ENCODE peak calls at places on chromosome 14, in ten cellular contexts. G, E, J, X, I, S, F, M, Q and C are unnamed samples.
A peak's percentile ranks its signal among the peaks of the same experiment; 100 is the strongest.

GRCh38 chr14:55301722-55302121 is 30.5 kb downstream of the FBXO34 start:
- DNase-seq in G (peak; percentile 42), E (no peak), J (no peak), X (peak; percentile 80), I (no peak), S (no peak), F (peak; percentile 70), M (peak; percentile 15), Q (no peak), C (peak; percentile 70)

GRCh38 chr14:105365101-105365500 is 33.2 kb upstream of the TEX22 start:
- DNase-seq in G (no peak), E (no peak), J (no peak), X (no peak), I (no peak), S (no peak), F (no peak), M (no peak), Q (no peak), C (no peak)

GRCh38 chr14:85122690-85123089 is 407.3 kb upstream of the FLRT2 start:
- DNase-seq in G (peak; percentile 14), E (no peak), J (no peak), X (peak; percentile 37), I (peak; percentile 25), S (no peak), F (peak; percentile 74), M (no peak), Q (no peak), C (peak; percentile 96)

GRCh38 chr14:65079201-65079600 is 23.1 kb downstream of the MAX start:
- DNase-seq in G (peak; percentile 49), E (no peak), J (no peak), X (no peak), I (no peak), S (no peak), F (no peak), M (no peak), Q (no peak), C (no peak)

GRCh38 chr14:72849222-72849621 is 44.7 kb downstream of the DPF3 start:
- DNase-seq in G (no peak), E (no peak), J (no peak), X (no peak), I (no peak), S (no peak), F (no peak), M (no peak), Q (no peak), C (no peak)

GRCh38 chr14:56570295-56570694 is 9.3 kb upstream of the TMEM260 start:
- DNase-seq in G (no peak), E (no peak), J (no peak), X (no peak), I (no peak), S (no peak), F (no peak), M (no peak), Q (no peak), C (no peak)

GRCh38 chr14:100815478-100816285 is 10.2 kb upstream of the MEG3 start:
- DNase-seq in G (no peak), E (no peak), J (no peak), X (no peak), I (peak; percentile 33), S (no peak), F (peak; percentile 77), M (peak; percentile 63), Q (no peak), C (peak; percentile 74)

GRCh38 chr14:90382491-90383125 is 14.2 kb upstream of the CALM1 start:
- DNase-seq in G (peak; percentile 73), E (peak; percentile 63), J (peak; percentile 86), X (peak; percentile 68), I (peak; percentile 49), S (peak; percentile 74), F (peak; percentile 78), M (peak; percentile 88), Q (peak; percentile 74), C (peak; percentile 88)

GRCh38 chr14:78075033-78075432 is 95.1 kb upstream of the NRXN3 start:
- DNase-seq in G (no peak), E (no peak), J (peak; percentile 44), X (no peak), I (no peak), S (no peak), F (no peak), M (no peak), Q (no peak), C (no peak)

GRCh38 chr14:87131879-87132278 is 861.1 kb downstream of the GALC start:
- DNase-seq in G (no peak), E (no peak), J (no peak), X (peak; percentile 91), I (no peak), S (no peak), F (peak; percentile 89), M (peak; percentile 26), Q (no peak), C (no peak)

GRCh38 chr14:104115691-104116543 is 22.5 kb upstream of the KIF26A start:
- DNase-seq in G (peak; percentile 36), E (peak; percentile 10), J (peak; percentile 58), X (peak; percentile 51), I (no peak), S (no peak), F (no peak), M (peak; percentile 54), Q (peak; percentile 9), C (no peak)

GRCh38 chr14:104116544-104117340 is 21.6 kb upstream of the KIF26A start:
- DNase-seq in G (peak; percentile 54), E (peak; percentile 11), J (peak; percentile 62), X (peak; percentile 54), I (no peak), S (no peak), F (no peak), M (peak; percentile 86), Q (peak; percentile 5), C (no peak)

GRCh38 chr14:104119119-104119699 is 19.2 kb upstream of the KIF26A start:
- DNase-seq in G (no peak), E (peak; percentile 5), J (peak; percentile 61), X (peak; percentile 18), I (no peak), S (no peak), F (no peak), M (no peak), Q (no peak), C (no peak)

GRCh38 chr14:104118006-104118844 is 20.2 kb upstream of the KIF26A start:
- DNase-seq in G (no peak), E (peak; percentile 3), J (peak; percentile 39), X (no peak), I (no peak), S (no peak), F (no peak), M (no peak), Q (peak; percentile 18), C (no peak)

DNA sequence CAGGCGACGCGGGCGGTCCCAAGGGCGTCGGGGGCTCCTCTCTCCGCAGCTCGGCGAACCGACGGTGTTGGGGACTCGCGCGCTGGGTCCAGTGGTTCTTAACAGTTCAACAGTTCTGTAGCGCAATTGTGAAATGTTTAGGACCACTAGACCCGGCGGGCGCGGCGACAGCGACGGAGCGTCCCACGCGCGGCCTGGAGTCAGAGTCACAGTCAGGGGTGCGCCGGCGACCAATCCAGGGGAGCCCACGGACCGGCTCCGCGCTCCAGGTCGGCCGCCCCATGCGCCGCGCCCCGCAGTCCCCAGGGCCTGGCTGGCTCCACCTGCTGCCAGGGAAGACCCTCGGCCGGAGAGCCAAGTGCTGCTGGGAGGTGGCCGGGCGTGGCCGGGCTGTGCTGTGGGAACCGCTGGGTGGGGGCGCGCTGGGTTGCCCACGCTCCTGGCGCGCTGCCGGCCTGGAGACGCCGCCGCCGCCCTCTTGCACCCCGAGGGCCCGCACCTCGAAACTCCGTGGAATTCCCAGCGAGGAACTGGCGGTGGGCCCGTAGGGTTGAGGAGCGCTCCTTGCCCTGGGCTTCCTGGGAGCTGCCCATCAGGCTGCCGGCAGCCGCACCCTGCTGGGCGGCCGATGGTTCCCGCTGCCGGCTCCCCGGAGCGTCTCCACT is 20.9 kb upstream of the KIF26A start:
- DNase-seq in G (no peak), E (no peak), J (peak; percentile 67), X (no peak), I (no peak), S (no peak), F (no peak), M (no peak), Q (peak; percentile 9), C (no peak)
- H3K4me3 ChIP-seq in G (peak overlapping the region; percentile 50), E (peak overlapping the region; percentile 62), J (no peak overlapping the region), X (peak overlapping the region; percentile 85), I (no peak overlapping the region), S (peak overlapping the region; percentile 50), F (no peak overlapping the region), M (peak overlapping the region; percentile 13), Q (peak overlapping the region; percentile 55), C (no peak overlapping the region)

DNA sequence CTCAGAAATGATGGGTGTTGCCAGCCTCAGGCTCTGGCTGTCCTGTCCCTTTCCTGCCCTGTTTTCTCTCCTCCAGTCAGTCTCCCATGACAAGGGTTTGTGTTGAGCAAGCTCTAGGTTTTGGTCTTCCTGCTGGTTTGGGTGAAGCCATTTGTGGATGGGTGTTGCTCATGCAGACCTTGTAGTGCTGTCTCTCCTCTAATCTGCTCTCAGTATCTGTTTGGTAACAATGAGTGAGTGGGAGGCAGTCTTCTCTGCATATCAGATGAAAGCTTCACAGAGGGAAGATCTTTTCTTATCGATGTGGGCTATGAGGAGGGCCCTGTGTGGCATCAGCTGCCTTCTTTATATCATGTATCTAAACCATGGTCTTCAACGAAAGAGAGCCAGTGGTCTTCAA is 3.6 kb downstream of the CMA1 start:
- DNase-seq in G (no peak), E (no peak), J (no peak), X (no peak), I (no peak), S (no peak), F (no peak), M (no peak), Q (no peak), C (no peak)
- TF ChIP-seq CTCF in G (no peak), E (no peak), J (no peak), X (no peak), I (no peak), S (no peak), F (no peak), M (no peak), Q (no peak), C (no peak)

GRCh38 chr14:53149656-53150319 is 3.3 kb downstream of the DDHD1 start:
- DNase-seq in G (no peak), E (no peak), J (no peak), X (no peak), I (no peak), S (no peak), F (no peak), M (no peak), Q (no peak), C (no peak)
- H3K4me3 ChIP-seq in G (no peak overlapping the region), E (no peak overlapping the region), J (peak overlapping the region; percentile 90), X (no peak overlapping the region), I (no peak overlapping the region), S (no peak overlapping the region), F (no peak overlapping the region), M (no peak overlapping the region), Q (no peak overlapping the region), C (no peak overlapping the region)

DNA sequence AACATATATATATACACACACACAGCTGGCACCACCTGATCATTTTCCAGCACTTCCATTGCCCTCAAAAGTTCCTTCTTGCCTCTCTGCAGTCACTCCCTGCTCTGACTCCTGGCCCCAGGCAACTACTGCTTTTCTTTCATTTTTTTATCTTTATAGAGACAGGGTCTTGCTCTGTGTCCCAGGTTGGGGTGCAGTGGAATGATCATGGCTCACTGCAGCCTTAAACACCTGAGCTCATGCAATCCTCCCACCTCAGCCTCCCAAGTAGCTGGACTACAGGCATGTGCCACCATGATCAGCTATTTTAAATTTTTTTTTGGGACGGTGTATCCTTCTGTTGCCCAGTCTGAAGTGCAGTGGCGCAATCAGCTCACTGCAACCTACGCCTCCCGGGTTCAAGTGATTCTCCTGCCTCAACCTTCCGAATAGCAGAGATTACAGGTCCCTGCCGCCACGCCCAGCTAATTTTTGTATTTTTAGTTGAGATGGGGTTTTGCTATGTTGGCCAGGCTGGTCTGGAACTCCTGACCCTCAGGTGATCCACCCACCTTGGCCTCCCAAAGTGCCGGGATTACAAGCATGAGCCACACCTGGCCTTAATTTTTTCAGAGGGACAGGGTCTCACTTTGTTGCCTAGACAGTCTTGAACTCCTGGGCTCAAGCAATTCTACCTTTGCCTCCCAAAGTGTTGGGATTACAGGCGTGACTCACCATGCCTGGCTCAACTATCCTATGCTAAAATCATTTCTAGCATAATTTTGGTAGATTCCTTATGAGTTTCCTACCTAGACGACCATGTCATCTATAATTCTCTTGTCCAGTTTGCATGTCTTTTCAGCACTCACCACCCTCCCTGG is 7.8 kb downstream of the HSP90AA1 start:
- DNase-seq in G (no peak), E (no peak), J (no peak), X (no peak), I (no peak), S (no peak), F (no peak), M (no peak), Q (no peak), C (no peak)
- TF ChIP-seq CTCF in G (no peak), E (no peak), J (no peak), X (no peak), I (no peak), S (no peak), F (no peak), M (no peak), Q (no peak), C (no peak)